ENCODE peak calls at places on chromosomes 3 and 15, in eight cellular contexts. One of them, this sample, is unnamed.

GRCh38 chr15:97504031-97504430 is 456.5 kb upstream of the ARRDC4 start:
- DNase-seq in psoas muscle: no peak
- DNase-seq in BJ: no peak
- DNase-seq in HFFc6: no peak
- DNase-seq in IMR-90: peak
- DNase-seq in heart left ventricle: no peak
- DNase-seq in fibroblast of mammary gland: peak
- DNase-seq in ovary: no peak
- DNase-seq in this sample: no peak

GRCh38 chr3:87855626-87856025 is 203.2 kb downstream of the CGGBP1 start:
- DNase-seq in HFFc6: peak
- DNase-seq in BJ: peak
- DNase-seq in heart left ventricle: no peak
- DNase-seq in fibroblast of mammary gland: peak
- DNase-seq in IMR-90: no peak
- DNase-seq in psoas muscle: no peak
- DNase-seq in ovary: no peak
- DNase-seq in this sample: no peak

GRCh38 chr3:37519236-37519635 is 342.4 kb upstream of the CTDSPL start:
- DNase-seq in BJ: no peak
- DNase-seq in IMR-90: no peak
- DNase-seq in ovary: no peak
- DNase-seq in heart left ventricle: no peak
- DNase-seq in fibroblast of mammary gland: no peak
- DNase-seq in HFFc6: no peak
- DNase-seq in psoas muscle: no peak
- DNase-seq in this sample: no peak

GRCh38 chr3:179322481-179323196 is at the start of gene ZNF639:
- DNase-seq in BJ: no peak
- DNase-seq in psoas muscle: peak
- DNase-seq in heart left ventricle: peak
- DNase-seq in IMR-90: peak
- DNase-seq in fibroblast of mammary gland: peak
- DNase-seq in HFFc6: peak
- DNase-seq in ovary: peak
- DNase-seq in this sample: peak

GRCh38 chr3:37779289-37780152 is 82.2 kb upstream of the CTDSPL start:
- DNase-seq in heart left ventricle: peak
- DNase-seq in ovary: peak
- DNase-seq in BJ: no peak
- DNase-seq in psoas muscle: no peak
- DNase-seq in fibroblast of mammary gland: peak
- DNase-seq in IMR-90: peak
- DNase-seq in HFFc6: peak
- DNase-seq in this sample: peak

GRCh38 chr3:156978471-156978961 is 152.4 kb downstream of the LEKR1 start:
- DNase-seq in BJ: no peak
- DNase-seq in fibroblast of mammary gland: peak
- DNase-seq in heart left ventricle: no peak
- DNase-seq in psoas muscle: no peak
- DNase-seq in HFFc6: no peak
- DNase-seq in ovary: no peak
- DNase-seq in IMR-90: peak
- DNase-seq in this sample: peak

GRCh38 chr3:129604942-129605592 is 1.4 kb downstream of the PLXND1 start:
- DNase-seq in ovary: no peak
- DNase-seq in heart left ventricle: no peak
- DNase-seq in fibroblast of mammary gland: no peak
- DNase-seq in IMR-90: no peak
- DNase-seq in HFFc6: no peak
- DNase-seq in BJ: no peak
- DNase-seq in psoas muscle: no peak
- DNase-seq in this sample: no peak

GRCh38 chr3:177337548-177338331 is 140.5 kb upstream of the TBL1XR1 start:
- DNase-seq in psoas muscle: no peak
- DNase-seq in heart left ventricle: no peak
- DNase-seq in HFFc6: peak
- DNase-seq in ovary: no peak
- DNase-seq in fibroblast of mammary gland: peak
- DNase-seq in BJ: no peak
- DNase-seq in IMR-90: peak
- DNase-seq in this sample: peak

GRCh38 chr15:40685376-40685775 is 9.6 kb upstream of the RAD51 start:
- DNase-seq in IMR-90: no peak
- DNase-seq in ovary: no peak
- DNase-seq in BJ: no peak
- DNase-seq in psoas muscle: no peak
- DNase-seq in fibroblast of mammary gland: no peak
- DNase-seq in HFFc6: no peak
- DNase-seq in heart left ventricle: no peak
- DNase-seq in this sample: no peak

GRCh38 chr3:24595801-24596200 is 101.2 kb upstream of the THRB start:
- DNase-seq in fibroblast of mammary gland: peak
- DNase-seq in HFFc6: no peak
- DNase-seq in psoas muscle: no peak
- DNase-seq in BJ: no peak
- DNase-seq in IMR-90: no peak
- DNase-seq in ovary: no peak
- DNase-seq in heart left ventricle: no peak
- DNase-seq in this sample: no peak

GRCh38 chr15:99618941-99619411 is 53.2 kb downstream of the MEF2A start:
- DNase-seq in heart left ventricle: no peak
- DNase-seq in fibroblast of mammary gland: peak
- DNase-seq in BJ: no peak
- DNase-seq in psoas muscle: no peak
- DNase-seq in IMR-90: peak
- DNase-seq in ovary: no peak
- DNase-seq in HFFc6: peak
- DNase-seq in this sample: no peak

GRCh38 chr3:195766671-195767070 is 45.1 kb downstream of the MUC4 start:
- DNase-seq in IMR-90: no peak
- DNase-seq in fibroblast of mammary gland: no peak
- DNase-seq in heart left ventricle: no peak
- DNase-seq in HFFc6: no peak
- DNase-seq in ovary: no peak
- DNase-seq in BJ: no peak
- DNase-seq in psoas muscle: no peak
- DNase-seq in this sample: no peak

GRCh38 chr3:134677987-134678308 is 27.1 kb upstream of the KY start:
- DNase-seq in psoas muscle: no peak
- DNase-seq in BJ: no peak
- DNase-seq in fibroblast of mammary gland: no peak
- DNase-seq in HFFc6: no peak
- DNase-seq in IMR-90: no peak
- DNase-seq in heart left ventricle: no peak
- DNase-seq in ovary: no peak
- DNase-seq in this sample: no peak

GRCh38 chr3:134680796-134681526 is 30.1 kb upstream of the KY start:
- DNase-seq in heart left ventricle: no peak
- DNase-seq in IMR-90: no peak
- DNase-seq in HFFc6: no peak
- DNase-seq in BJ: no peak
- DNase-seq in ovary: no peak
- DNase-seq in fibroblast of mammary gland: no peak
- DNase-seq in psoas muscle: peak
- DNase-seq in this sample: no peak

GRCh38 chr3:134681527-134681910 is 30.7 kb upstream of the KY start:
- DNase-seq in IMR-90: no peak
- DNase-seq in ovary: no peak
- DNase-seq in heart left ventricle: no peak
- DNase-seq in fibroblast of mammary gland: peak
- DNase-seq in HFFc6: no peak
- DNase-seq in psoas muscle: no peak
- DNase-seq in BJ: no peak
- DNase-seq in this sample: no peak

GRCh38 chr3:134675726-134676252 is 25.0 kb upstream of the KY start:
- DNase-seq in HFFc6: peak
- DNase-seq in ovary: no peak
- DNase-seq in heart left ventricle: no peak
- DNase-seq in IMR-90: peak
- DNase-seq in psoas muscle: no peak
- DNase-seq in fibroblast of mammary gland: peak
- DNase-seq in BJ: no peak
- DNase-seq in this sample: no peak

GRCh38 chr3:134677196-134677986 is 26.6 kb upstream of the KY start:
- DNase-seq in ovary: no peak
- DNase-seq in fibroblast of mammary gland: no peak
- DNase-seq in psoas muscle: peak
- DNase-seq in HFFc6: no peak
- DNase-seq in BJ: no peak
- DNase-seq in IMR-90: no peak
- DNase-seq in heart left ventricle: peak
- DNase-seq in this sample: peak
- TF ChIP-seq CTCF in ovary: no peak
- TF ChIP-seq CTCF in fibroblast of mammary gland: peak
- TF ChIP-seq CTCF in psoas muscle: peak
- TF ChIP-seq CTCF in HFFc6: peak
- TF ChIP-seq CTCF in BJ: peak
- TF ChIP-seq CTCF in IMR-90: peak
- TF ChIP-seq CTCF in heart left ventricle: peak
- TF ChIP-seq CTCF in this sample: peak

GRCh38 chr15:20358066-20358780 is 183.4 kb downstream of the GOLGA6L6 start:
- DNase-seq in psoas muscle: peak
- DNase-seq in ovary: no peak
- DNase-seq in IMR-90: no peak
- DNase-seq in BJ: no peak
- DNase-seq in heart left ventricle: no peak
- DNase-seq in HFFc6: no peak
- DNase-seq in fibroblast of mammary gland: no peak
- DNase-seq in this sample: peak

GRCh38 chr15:20357139-20358065 is 184.2 kb downstream of the GOLGA6L6 start:
- DNase-seq in BJ: no peak
- DNase-seq in ovary: no peak
- DNase-seq in fibroblast of mammary gland: no peak
- DNase-seq in heart left ventricle: no peak
- DNase-seq in IMR-90: no peak
- DNase-seq in HFFc6: no peak
- DNase-seq in psoas muscle: peak
- DNase-seq in this sample: peak

GRCh38 chr15:20358781-20359414 is 182.7 kb downstream of the GOLGA6L6 start:
- DNase-seq in fibroblast of mammary gland: no peak
- DNase-seq in psoas muscle: no peak
- DNase-seq in heart left ventricle: no peak
- DNase-seq in IMR-90: no peak
- DNase-seq in BJ: no peak
- DNase-seq in ovary: no peak
- DNase-seq in HFFc6: no peak
- DNase-seq in this sample: no peak

GRCh38 chr15:20355256-20355868 is 186.2 kb downstream of the GOLGA6L6 start:
- DNase-seq in HFFc6: no peak
- DNase-seq in ovary: no peak
- DNase-seq in psoas muscle: peak
- DNase-seq in fibroblast of mammary gland: no peak
- DNase-seq in heart left ventricle: no peak
- DNase-seq in IMR-90: no peak
- DNase-seq in BJ: no peak
- DNase-seq in this sample: peak

GRCh38 chr15:20356444-20357138 is 185.0 kb downstream of the GOLGA6L6 start:
- DNase-seq in psoas muscle: peak
- DNase-seq in ovary: peak
- DNase-seq in heart left ventricle: peak
- DNase-seq in fibroblast of mammary gland: peak
- DNase-seq in BJ: no peak
- DNase-seq in HFFc6: no peak
- DNase-seq in IMR-90: no peak
- DNase-seq in this sample: peak
- TF ChIP-seq CTCF in psoas muscle: peak
- TF ChIP-seq CTCF in ovary: peak
- TF ChIP-seq CTCF in heart left ventricle: peak
- TF ChIP-seq CTCF in fibroblast of mammary gland: peak
- TF ChIP-seq CTCF in BJ: peak
- TF ChIP-seq CTCF in HFFc6: peak
- TF ChIP-seq CTCF in IMR-90: peak
- TF ChIP-seq CTCF in this sample: peak

DNA sequence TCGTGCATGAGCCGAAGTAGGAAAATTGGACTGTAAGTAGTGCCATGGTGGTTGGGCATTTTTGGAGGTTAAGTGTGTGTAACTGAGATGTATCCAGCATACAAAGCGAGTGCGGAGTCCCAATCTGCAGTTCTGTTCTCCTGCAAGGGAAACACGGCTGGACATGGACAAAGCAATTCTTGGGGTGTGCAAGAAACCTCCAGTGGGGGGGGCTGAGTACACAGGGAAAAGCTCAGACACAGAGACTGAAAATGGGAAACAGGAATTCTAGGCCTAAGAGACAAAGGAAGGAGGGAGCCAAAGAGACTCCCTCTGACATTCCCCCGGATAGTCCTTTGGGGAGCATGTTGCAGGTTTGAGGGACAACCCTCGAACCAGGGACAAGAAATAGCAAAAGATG is 83.2 kb upstream of the PLSCR4 start:
- DNase-seq in IMR-90: peak
- DNase-seq in fibroblast of mammary gland: peak
- DNase-seq in BJ: no peak
- DNase-seq in HFFc6: peak
- DNase-seq in heart left ventricle: peak
- DNase-seq in psoas muscle: no peak
- DNase-seq in ovary: peak
- DNase-seq in this sample: no peak
- TF ChIP-seq CTCF in IMR-90: peak
- TF ChIP-seq CTCF in fibroblast of mammary gland: peak
- TF ChIP-seq CTCF in BJ: peak
- TF ChIP-seq CTCF in HFFc6: peak
- TF ChIP-seq CTCF in heart left ventricle: no peak
- TF ChIP-seq CTCF in psoas muscle: peak
- TF ChIP-seq CTCF in ovary: no peak
- TF ChIP-seq CTCF in this sample: peak

GRCh38 chr15:79769933-79770332 is 126.9 kb downstream of the MTHFS start:
- DNase-seq in ovary: no peak
- DNase-seq in HFFc6: no peak
- DNase-seq in heart left ventricle: no peak
- DNase-seq in IMR-90: no peak
- DNase-seq in fibroblast of mammary gland: no peak
- DNase-seq in psoas muscle: no peak
- DNase-seq in BJ: no peak
- DNase-seq in this sample: no peak

GRCh38 chr15:79769081-79769481 is 127.7 kb downstream of the MTHFS start:
- DNase-seq in psoas muscle: no peak
- DNase-seq in heart left ventricle: no peak
- DNase-seq in IMR-90: no peak
- DNase-seq in BJ: no peak
- DNase-seq in fibroblast of mammary gland: peak
- DNase-seq in ovary: no peak
- DNase-seq in HFFc6: peak
- DNase-seq in this sample: no peak
- TF ChIP-seq CTCF in psoas muscle: peak
- TF ChIP-seq CTCF in heart left ventricle: peak
- TF ChIP-seq CTCF in IMR-90: peak
- TF ChIP-seq CTCF in BJ: peak
- TF ChIP-seq CTCF in fibroblast of mammary gland: peak
- TF ChIP-seq CTCF in ovary: no peak
- TF ChIP-seq CTCF in HFFc6: peak
- TF ChIP-seq CTCF in this sample: peak

This sample was measured in GM10248.